ENCODE peak calls at places on chromosomes 4 and X, in eight cellular contexts. One of them, this sample, is unnamed.

GRCh38 chr4:147488551-147488950 is 7.7 kb downstream of the EDNRA start:
- DNase-seq in fibroblast of mammary gland: peak
- DNase-seq in lung: no peak
- DNase-seq in retinal pigment epithelial cell: no peak
- DNase-seq in astrocyte of the spinal cord: no peak
- DNase-seq in hepatocyte: no peak
- DNase-seq in osteoblast: peak
- DNase-seq in A549: no peak
- DNase-seq in this sample: no peak

GRCh38 chrX:118666521-118666920 is 60.9 kb upstream of the IL13RA1 start:
- DNase-seq in fibroblast of mammary gland: peak
- DNase-seq in lung: no peak
- DNase-seq in retinal pigment epithelial cell: no peak
- DNase-seq in astrocyte of the spinal cord: peak
- DNase-seq in hepatocyte: no peak
- DNase-seq in osteoblast: peak
- DNase-seq in A549: peak
- DNase-seq in this sample: peak

GRCh38 chr4:85496933-85497332 is 22.0 kb downstream of the ARHGAP24 start:
- DNase-seq in fibroblast of mammary gland: peak
- DNase-seq in lung: no peak
- DNase-seq in retinal pigment epithelial cell: peak
- DNase-seq in astrocyte of the spinal cord: peak
- DNase-seq in hepatocyte: no peak
- DNase-seq in osteoblast: no peak
- DNase-seq in A549: no peak
- DNase-seq in this sample: peak

GRCh38 chr4:140955528-140956094 is 177.7 kb downstream of the RNF150 start:
- DNase-seq in fibroblast of mammary gland: no peak
- DNase-seq in lung: no peak
- DNase-seq in retinal pigment epithelial cell: no peak
- DNase-seq in astrocyte of the spinal cord: no peak
- DNase-seq in hepatocyte: no peak
- DNase-seq in osteoblast: no peak
- DNase-seq in A549: no peak
- DNase-seq in this sample: no peak

GRCh38 chr4:117357422-117357821 is 272.0 kb upstream of the TRAM1L1 start:
- DNase-seq in fibroblast of mammary gland: no peak
- DNase-seq in lung: no peak
- DNase-seq in retinal pigment epithelial cell: no peak
- DNase-seq in astrocyte of the spinal cord: no peak
- DNase-seq in hepatocyte: no peak
- DNase-seq in osteoblast: no peak
- DNase-seq in A549: no peak
- DNase-seq in this sample: no peak

GRCh38 chr4:119138046-119138445 is 2.4 kb downstream of the MYOZ2 start:
- DNase-seq in fibroblast of mammary gland: peak
- DNase-seq in lung: no peak
- DNase-seq in retinal pigment epithelial cell: no peak
- DNase-seq in astrocyte of the spinal cord: no peak
- DNase-seq in hepatocyte: peak
- DNase-seq in osteoblast: no peak
- DNase-seq in A549: no peak
- DNase-seq in this sample: peak

GRCh38 chr4:104345598-104346242 is 149.0 kb downstream of the CXXC4 start:
- DNase-seq in fibroblast of mammary gland: no peak
- DNase-seq in lung: no peak
- DNase-seq in retinal pigment epithelial cell: no peak
- DNase-seq in astrocyte of the spinal cord: no peak
- DNase-seq in hepatocyte: no peak
- DNase-seq in osteoblast: no peak
- DNase-seq in A549: no peak
- DNase-seq in this sample: no peak

GRCh38 chr4:7050481-7051143 is 7.4 kb downstream of the TADA2B start:
- DNase-seq in fibroblast of mammary gland: no peak
- DNase-seq in lung: no peak
- DNase-seq in retinal pigment epithelial cell: no peak
- DNase-seq in astrocyte of the spinal cord: no peak
- DNase-seq in hepatocyte: no peak
- DNase-seq in osteoblast: peak
- DNase-seq in A549: no peak
- DNase-seq in this sample: no peak

DNA sequence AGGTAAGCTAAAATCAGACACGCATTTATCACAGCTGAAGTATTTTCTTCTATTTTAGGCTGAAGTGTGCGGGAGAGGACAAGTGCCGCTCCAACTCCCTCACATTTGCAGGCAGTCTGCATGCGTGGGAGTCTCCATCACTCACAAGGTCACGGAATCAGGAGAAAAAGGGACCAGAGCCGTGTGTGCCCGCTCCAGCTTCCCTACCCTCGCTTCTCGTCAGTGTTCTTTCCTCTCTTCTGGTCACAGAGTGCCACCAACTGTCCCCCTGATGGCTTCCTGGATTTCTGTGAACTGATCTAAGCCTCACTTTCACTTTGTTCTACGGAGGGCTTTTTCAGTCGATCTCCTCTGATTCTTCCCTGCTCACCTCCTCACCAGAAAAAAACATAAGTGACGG is 407.3 kb upstream of the AADAT start:
- DNase-seq in fibroblast of mammary gland: peak
- DNase-seq in lung: no peak
- DNase-seq in retinal pigment epithelial cell: no peak
- DNase-seq in astrocyte of the spinal cord: no peak
- DNase-seq in hepatocyte: no peak
- DNase-seq in osteoblast: no peak
- DNase-seq in A549: no peak
- DNase-seq in this sample: no peak
- H3K4me3 ChIP-seq in fibroblast of mammary gland: peak
- H3K4me3 ChIP-seq in lung: no peak
- H3K4me3 ChIP-seq in retinal pigment epithelial cell: peak
- H3K4me3 ChIP-seq in astrocyte of the spinal cord: no peak
- H3K4me3 ChIP-seq in hepatocyte: no peak
- H3K4me3 ChIP-seq in osteoblast: peak
- H3K4me3 ChIP-seq in A549: peak
- H3K4me3 ChIP-seq in this sample: peak

DNA sequence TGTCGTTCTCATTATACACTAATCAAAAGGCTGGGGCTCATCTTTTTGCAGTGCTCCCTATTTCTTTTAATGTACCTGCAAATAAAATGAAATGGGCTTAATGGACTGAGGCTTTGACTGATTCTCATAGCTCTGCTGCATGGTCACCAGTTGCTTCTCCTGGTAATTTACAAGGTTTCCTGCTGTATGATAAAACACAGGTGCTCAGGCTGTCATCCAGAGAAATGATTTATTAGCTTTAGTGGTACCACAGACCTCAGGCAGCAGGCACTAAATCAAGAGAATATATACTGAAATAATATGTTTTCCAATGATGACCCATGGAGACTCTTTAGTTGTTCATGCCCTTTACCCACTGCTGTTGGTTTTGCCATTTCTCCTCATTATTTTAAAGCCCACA is 137.7 kb downstream of the C4orf33 start:
- DNase-seq in fibroblast of mammary gland: no peak
- DNase-seq in lung: no peak
- DNase-seq in retinal pigment epithelial cell: no peak
- DNase-seq in astrocyte of the spinal cord: no peak
- DNase-seq in hepatocyte: no peak
- DNase-seq in osteoblast: no peak
- DNase-seq in A549: no peak
- DNase-seq in this sample: no peak
- TF ChIP-seq CTCF in fibroblast of mammary gland: no peak
- TF ChIP-seq CTCF in lung: no peak
- TF ChIP-seq CTCF in retinal pigment epithelial cell: no peak
- TF ChIP-seq CTCF in astrocyte of the spinal cord: no peak
- TF ChIP-seq CTCF in hepatocyte: no peak
- TF ChIP-seq CTCF in osteoblast: no peak
- TF ChIP-seq CTCF in A549: no peak
- TF ChIP-seq CTCF in this sample: no peak

DNA sequence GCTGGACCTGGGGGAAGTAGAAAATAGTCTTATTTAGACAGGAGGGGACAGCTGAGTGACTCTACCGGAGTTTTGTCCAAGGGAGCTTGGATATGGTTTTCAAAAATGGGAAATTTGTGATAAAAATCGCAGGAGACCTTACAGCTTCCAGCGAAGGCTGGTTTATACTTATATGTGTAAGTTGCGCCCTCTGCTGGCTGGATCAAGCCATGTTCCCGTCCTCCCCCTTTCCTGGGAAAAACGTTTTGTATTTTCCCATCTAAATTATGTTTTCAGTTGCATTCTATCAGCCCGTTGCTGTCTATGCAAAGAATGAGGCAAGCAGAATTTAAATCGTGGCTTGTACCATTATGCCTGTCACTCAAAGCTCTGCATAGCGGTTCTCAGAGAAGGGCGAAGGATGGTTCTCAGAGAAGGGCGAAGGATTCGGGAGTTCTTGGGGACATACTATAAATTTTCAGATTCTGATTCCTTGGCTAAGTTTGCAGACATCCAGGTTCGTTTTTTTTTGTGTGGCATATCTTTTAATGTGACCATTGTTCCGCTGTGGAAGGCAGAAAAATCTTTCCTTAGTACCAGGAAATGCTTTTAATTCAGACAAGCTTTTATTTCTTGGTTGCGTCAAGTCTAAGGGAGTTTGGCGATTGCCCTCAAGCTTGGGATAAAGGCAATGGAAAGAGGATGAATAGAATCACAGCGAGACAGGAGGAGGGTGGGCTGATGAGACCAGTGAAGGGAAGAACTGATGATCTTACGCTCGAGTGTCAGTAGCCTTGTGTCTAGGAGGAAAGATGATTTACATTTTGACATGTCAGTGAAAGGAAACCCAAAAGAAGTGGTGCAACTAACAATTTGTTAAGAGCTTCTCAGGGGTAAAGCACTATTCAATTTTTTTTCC is 128.5 kb upstream of the ARX start:
- DNase-seq in fibroblast of mammary gland: peak
- DNase-seq in lung: peak
- DNase-seq in retinal pigment epithelial cell: peak
- DNase-seq in astrocyte of the spinal cord: peak
- DNase-seq in hepatocyte: peak
- DNase-seq in osteoblast: peak
- DNase-seq in A549: peak
- DNase-seq in this sample: peak
- H3K4me3 ChIP-seq in fibroblast of mammary gland: no peak
- H3K4me3 ChIP-seq in lung: no peak
- H3K4me3 ChIP-seq in retinal pigment epithelial cell: peak
- H3K4me3 ChIP-seq in astrocyte of the spinal cord: no peak
- H3K4me3 ChIP-seq in hepatocyte: no peak
- H3K4me3 ChIP-seq in osteoblast: peak
- H3K4me3 ChIP-seq in A549: no peak
- H3K4me3 ChIP-seq in this sample: no peak

GRCh38 chrX:152915541-152916241 is 17.8 kb downstream of the ZNF185 start:
- DNase-seq in fibroblast of mammary gland: peak
- DNase-seq in lung: no peak
- DNase-seq in retinal pigment epithelial cell: no peak
- DNase-seq in astrocyte of the spinal cord: peak
- DNase-seq in hepatocyte: peak
- DNase-seq in osteoblast: peak
- DNase-seq in A549: peak
- DNase-seq in this sample: peak
- TF ChIP-seq CTCF in fibroblast of mammary gland: peak
- TF ChIP-seq CTCF in lung: peak
- TF ChIP-seq CTCF in retinal pigment epithelial cell: peak
- TF ChIP-seq CTCF in astrocyte of the spinal cord: peak
- TF ChIP-seq CTCF in hepatocyte: peak
- TF ChIP-seq CTCF in osteoblast: peak
- TF ChIP-seq CTCF in A549: peak
- TF ChIP-seq CTCF in this sample: peak

DNA sequence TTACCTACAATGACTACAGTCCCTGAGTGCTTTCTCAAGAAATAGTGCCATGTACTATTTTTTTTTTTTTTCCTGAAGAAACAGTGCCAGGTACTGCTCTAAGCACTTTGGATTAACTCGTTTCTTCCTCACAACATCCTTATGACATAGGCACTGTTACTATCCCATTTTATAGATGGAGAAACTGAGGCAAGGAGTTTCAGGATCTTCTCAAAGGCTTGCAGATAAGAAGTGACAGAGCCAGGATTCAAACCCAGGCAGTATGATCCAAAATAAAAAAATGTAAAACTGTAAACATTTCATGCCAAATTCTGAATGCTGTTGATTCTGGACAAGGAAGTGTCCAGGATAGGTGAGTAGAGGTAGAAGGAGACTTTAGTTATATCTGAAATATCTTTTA is 1.1 kb downstream of the FANCB start:
- DNase-seq in fibroblast of mammary gland: no peak
- DNase-seq in lung: no peak
- DNase-seq in retinal pigment epithelial cell: no peak
- DNase-seq in astrocyte of the spinal cord: no peak
- DNase-seq in hepatocyte: no peak
- DNase-seq in osteoblast: peak
- DNase-seq in A549: no peak
- DNase-seq in this sample: no peak
- H3K4me3 ChIP-seq in fibroblast of mammary gland: no peak
- H3K4me3 ChIP-seq in lung: no peak
- H3K4me3 ChIP-seq in retinal pigment epithelial cell: no peak
- H3K4me3 ChIP-seq in astrocyte of the spinal cord: peak
- H3K4me3 ChIP-seq in hepatocyte: no peak
- H3K4me3 ChIP-seq in osteoblast: no peak
- H3K4me3 ChIP-seq in A549: no peak
- H3K4me3 ChIP-seq in this sample: no peak

GRCh38 chr4:109389367-109390118 is 44.1 kb upstream of the SEC24B start:
- DNase-seq in fibroblast of mammary gland: no peak
- DNase-seq in lung: no peak
- DNase-seq in retinal pigment epithelial cell: no peak
- DNase-seq in astrocyte of the spinal cord: no peak
- DNase-seq in hepatocyte: peak
- DNase-seq in osteoblast: no peak
- DNase-seq in A549: no peak
- DNase-seq in this sample: peak
- TF ChIP-seq CTCF in fibroblast of mammary gland: no peak
- TF ChIP-seq CTCF in lung: no peak
- TF ChIP-seq CTCF in retinal pigment epithelial cell: no peak
- TF ChIP-seq CTCF in astrocyte of the spinal cord: no peak
- TF ChIP-seq CTCF in hepatocyte: no peak
- TF ChIP-seq CTCF in osteoblast: no peak
- TF ChIP-seq CTCF in A549: no peak
- TF ChIP-seq CTCF in this sample: no peak

DNA sequence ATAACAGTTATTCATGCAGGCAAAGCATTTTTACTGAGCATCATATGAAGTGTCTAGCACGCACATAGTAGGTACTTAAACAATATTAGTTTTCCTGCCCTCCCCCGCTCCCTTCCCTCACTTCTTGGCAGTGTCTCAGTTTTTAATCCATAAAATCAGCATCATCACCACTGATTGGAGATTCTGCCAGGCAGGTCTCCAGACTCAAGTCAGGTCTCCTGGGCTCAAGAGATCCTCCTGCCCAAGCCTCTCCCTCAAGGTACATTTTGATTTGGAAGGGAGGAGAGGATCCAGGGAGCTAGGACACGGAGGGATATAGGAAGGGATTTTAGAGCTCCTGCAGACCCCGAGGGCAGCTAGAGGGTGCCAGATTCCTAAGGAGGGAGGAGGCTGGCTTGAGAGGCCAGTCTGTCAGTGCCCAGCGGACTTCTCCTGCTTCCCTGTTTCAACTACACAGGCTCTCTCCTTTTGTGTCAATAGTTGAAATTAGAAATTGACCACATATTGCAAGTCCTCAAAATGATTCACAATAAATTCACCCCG is 4.4 kb upstream of the FAT1 start:
- DNase-seq in fibroblast of mammary gland: peak
- DNase-seq in lung: no peak
- DNase-seq in retinal pigment epithelial cell: no peak
- DNase-seq in astrocyte of the spinal cord: peak
- DNase-seq in hepatocyte: peak
- DNase-seq in osteoblast: no peak
- DNase-seq in A549: no peak
- DNase-seq in this sample: peak
- H3K4me3 ChIP-seq in fibroblast of mammary gland: no peak
- H3K4me3 ChIP-seq in lung: no peak
- H3K4me3 ChIP-seq in retinal pigment epithelial cell: no peak
- H3K4me3 ChIP-seq in astrocyte of the spinal cord: no peak
- H3K4me3 ChIP-seq in hepatocyte: no peak
- H3K4me3 ChIP-seq in osteoblast: peak
- H3K4me3 ChIP-seq in A549: peak
- H3K4me3 ChIP-seq in this sample: peak

This sample was measured in foreskin fibroblast.